ENCODE peak calls at places on chromosomes 3 and 15, in six cellular contexts. K is heart right ventricle, X is cardiac muscle cell, H is esophagus muscularis mucosa, U is transverse colon, Q is K562. I is an unnamed sample.

GRCh38 chr15:93428807-93429351 is 339.9 kb upstream of the RGMA start:
- DNase-seq in K (no peak), X (no peak), H (peak; percentile 70), U (no peak), Q (no peak), I (no peak)

GRCh38 chr15:52731004-52731403 is 51.8 kb upstream of the ATOSA start:
- DNase-seq in K (no peak), X (no peak), H (no peak), U (no peak), Q (no peak), I (no peak)

GRCh38 chr3:71056327-71056726 is 527.2 kb downstream of the FOXP1 start:
- DNase-seq in K (no peak), X (peak; percentile 59), H (peak; percentile 10), U (no peak), Q (no peak), I (no peak)

GRCh38 chr3:100042577-100042981 is 71.7 kb downstream of the FILIP1L start:
- DNase-seq in K (no peak), X (peak; percentile 91), H (no peak), U (no peak), Q (no peak), I (no peak)

GRCh38 chr3:55327131-55327920 is 159.8 kb downstream of the WNT5A start:
- DNase-seq in K (no peak), X (no peak), H (no peak), U (no peak), Q (no peak), I (no peak)

GRCh38 chr3:170703121-170703588 is 117.3 kb upstream of the SLC7A14 start:
- DNase-seq in K (no peak), X (peak; percentile 71), H (no peak), U (no peak), Q (peak; percentile 90), I (no peak)

GRCh38 chr15:74781673-74782595 is at the start of gene CSK:
- DNase-seq in K (peak; percentile 87), X (peak; percentile 76), H (no peak), U (peak; percentile 81), Q (peak; percentile 84), I (no peak)

GRCh38 chr3:176352716-176353334 is 844.5 kb downstream of the TBL1XR1 start:
- DNase-seq in K (no peak), X (no peak), H (no peak), U (no peak), Q (no peak), I (no peak)

GRCh38 chr3:187112934-187113793 is 26.1 kb downstream of the RPL39L start:
- DNase-seq in K (no peak), X (peak; percentile 58), H (no peak), U (no peak), Q (peak; percentile 43), I (no peak)

GRCh38 chr3:187131981-187132380 is 7.3 kb downstream of the RPL39L start:
- DNase-seq in K (no peak), X (no peak), H (no peak), U (no peak), Q (no peak), I (no peak)

GRCh38 chr3:30188713-30189112 is 417.7 kb upstream of the TGFBR2 start:
- DNase-seq in K (no peak), X (no peak), H (no peak), U (no peak), Q (no peak), I (no peak)

GRCh38 chr15:67967871-67968423 is 86.2 kb upstream of the PIAS1 start:
- DNase-seq in K (peak; percentile 80), X (peak; percentile 79), H (no peak), U (peak; percentile 76), Q (peak; percentile 74), I (no peak)

GRCh38 chr3:39499651-39500273 is 32.3 kb downstream of the MOBP start:
- DNase-seq in K (no peak), X (no peak), H (no peak), U (no peak), Q (no peak), I (no peak)

GRCh38 chr3:8757551-8758518 is 11.6 kb downstream of the OXTR start:
- DNase-seq in K (no peak), X (peak; percentile 35), H (no peak), U (no peak), Q (no peak), I (peak; percentile 84)

GRCh38 chr3:81760215-81760614 is 1.2 kb downstream of the GBE1 start:
- DNase-seq in K (no peak), X (no peak), H (no peak), U (no peak), Q (no peak), I (no peak)

GRCh38 chr3:149638401-149639092 is 19.3 kb downstream of the WWTR1 start:
- DNase-seq in K (no peak), X (peak; percentile 47), H (no peak), U (no peak), Q (no peak), I (no peak)

GRCh38 chr3:169575381-169575780 is 88.1 kb downstream of the MECOM start:
- DNase-seq in K (no peak), X (peak; percentile 48), H (no peak), U (no peak), Q (peak; percentile 15), I (no peak)

GRCh38 chr3:196569003-196569516 is 600 bp downstream of the FBXO45 start:
- DNase-seq in K (peak; percentile 31), X (peak; percentile 31), H (peak; percentile 91), U (peak; percentile 56), Q (peak; percentile 50), I (no peak)

GRCh38 chr3:83632526-83632925 is 1326.3 kb upstream of the CADM2 start:
- DNase-seq in K (no peak), X (no peak), H (no peak), U (no peak), Q (no peak), I (no peak)

GRCh38 chr3:45693941-45694521 is 4.8 kb downstream of the SACM1L start:
- DNase-seq in K (no peak), X (no peak), H (no peak), U (no peak), Q (no peak), I (no peak)

GRCh38 chr15:29698030-29698701 is 124.1 kb downstream of the TJP1 start:
- DNase-seq in K (no peak), X (peak; percentile 19), H (no peak), U (no peak), Q (no peak), I (no peak)

GRCh38 chr15:80512729-80513670 is 108.8 kb downstream of the ARNT2 start:
- DNase-seq in K (no peak), X (peak; percentile 25), H (peak; percentile 84), U (no peak), Q (no peak), I (no peak)

GRCh38 chr3:123586131-123586530 is 1.3 kb upstream of the HACD2 start:
- DNase-seq in K (no peak), X (peak; percentile 63), H (peak; percentile 90), U (peak; percentile 60), Q (peak; percentile 73), I (no peak)

GRCh38 chr3:172099495-172099808 is 60.1 kb downstream of the FNDC3B start:
- DNase-seq in K (no peak), X (no peak), H (no peak), U (no peak), Q (no peak), I (no peak)

GRCh38 chr15:25464784-25465183 is 26.0 kb upstream of the UBE3A start:
- DNase-seq in K (no peak), X (no peak), H (no peak), U (no peak), Q (no peak), I (no peak)

GRCh38 chr3:57977755-57978715 is 30.2 kb upstream of the FLNB start:
- DNase-seq in K (no peak), X (no peak), H (no peak), U (peak; percentile 80), Q (no peak), I (no peak)

GRCh38 chr3:54094926-54095325 is 27.4 kb upstream of the CACNA2D3 start:
- DNase-seq in K (no peak), X (peak; percentile 15), H (peak; percentile 75), U (no peak), Q (no peak), I (no peak)

GRCh38 chr3:27022096-27022761 is 347.0 kb downstream of the NEK10 start:
- DNase-seq in K (no peak), X (no peak), H (no peak), U (no peak), Q (no peak), I (no peak)
- TF ChIP-seq CTCF in K (no peak), X (no peak), H (no peak), U (no peak), Q (no peak), I (no peak)

GRCh38 chr15:84982301-84982920 is 755 bp downstream of the PDE8A start:
- DNase-seq in K (peak; percentile 43), X (peak; percentile 44), H (no peak), U (peak; percentile 70), Q (peak; percentile 66), I (no peak)
- H3K27me3 ChIP-seq in K (no peaks in the 10 kb centered on the region), X (peaks cover 18% of the 10 kb centered on the region), H (no peaks in the 10 kb centered on the region), U (no peaks in the 10 kb centered on the region), Q (no peaks in the 10 kb centered on the region), I (no peaks in the 10 kb centered on the region)

GRCh38 chr15:40060241-40060961 is 21.4 kb upstream of the SRP14 start:
- DNase-seq in K (no peak), X (no peak), H (no peak), U (no peak), Q (no peak), I (no peak)

GRCh38 chr15:40062816-40063562 is 24.0 kb upstream of the SRP14 start:
- DNase-seq in K (no peak), X (no peak), H (no peak), U (no peak), Q (no peak), I (no peak)

GRCh38 chr15:40061212-40061901 is 22.4 kb upstream of the SRP14 start:
- DNase-seq in K (no peak), X (no peak), H (no peak), U (no peak), Q (no peak), I (no peak)

GRCh38 chr15:40058476-40059140 is 19.6 kb upstream of the SRP14 start:
- DNase-seq in K (no peak), X (peak; percentile 81), H (no peak), U (no peak), Q (no peak), I (no peak)

GRCh38 chr15:40059821-40060220 is 20.8 kb upstream of the SRP14 start:
- DNase-seq in K (no peak), X (no peak), H (no peak), U (no peak), Q (no peak), I (no peak)
- TF ChIP-seq CTCF in K (no peak), X (no peak), H (no peak), U (no peak), Q (no peak), I (no peak)

DNA sequence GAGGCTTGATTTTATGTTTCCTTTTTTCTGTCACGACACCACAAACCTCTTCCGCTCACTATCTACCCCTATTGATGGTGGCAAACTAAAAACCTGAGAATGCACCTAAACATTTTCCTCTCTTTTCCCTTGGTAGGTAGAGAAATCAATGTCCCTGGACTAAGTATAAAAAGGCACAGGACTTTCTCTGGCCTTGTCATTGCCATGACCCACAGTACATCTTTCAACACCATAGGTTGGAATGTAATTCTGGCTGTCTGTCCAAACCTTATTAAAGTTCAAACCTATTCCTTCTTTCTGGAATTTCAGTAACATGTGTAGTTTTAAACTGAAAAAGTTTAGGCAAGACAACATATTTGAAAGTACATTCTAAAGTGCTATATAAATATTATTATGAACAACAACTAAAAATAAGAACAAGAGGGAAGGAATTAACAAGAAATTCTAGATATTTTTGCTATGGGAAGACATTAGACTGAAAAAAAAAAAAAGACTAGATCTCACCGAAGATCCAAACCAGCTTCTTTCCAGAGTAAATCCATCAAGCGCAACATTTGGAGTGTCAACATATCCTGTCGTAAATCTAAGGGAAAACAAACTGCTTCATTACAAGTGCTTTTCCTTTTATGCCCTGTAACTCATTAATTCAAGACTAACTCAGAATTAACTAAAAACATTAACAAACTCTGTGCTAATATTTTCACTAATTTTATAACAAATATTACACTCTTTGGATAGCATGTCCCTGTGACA is 73.1 kb downstream of the FAIM start:
- DNase-seq in K (no peak), X (no peak), H (no peak), U (no peak), Q (no peak), I (no peak)
- H3K27me3 ChIP-seq in K (no peaks in the 10 kb centered on the region), X (no peaks in the 10 kb centered on the region), H (no peaks in the 10 kb centered on the region), U (no peaks in the 10 kb centered on the region), Q (no peaks in the 10 kb centered on the region), I (no peaks in the 10 kb centered on the region)

I was measured in vagina.